ENCODE peak calls at places on chromosomes 11 and 22, in four cellular contexts. One of them, this sample, is unnamed.

GRCh38 chr11:133945087-133945974 is 11.4 kb downstream of the IGSF9B start:
- DNase-seq in HepG2: no peak
- DNase-seq in spleen: peak
- DNase-seq in sigmoid colon: peak
- DNase-seq in this sample: no peak

GRCh38 chr11:117716652-117717440 is 80.2 kb downstream of the DSCAML1 start:
- DNase-seq in HepG2: no peak
- DNase-seq in spleen: no peak
- DNase-seq in sigmoid colon: peak
- DNase-seq in this sample: no peak

GRCh38 chr11:1546536-1547466 is 25.3 kb downstream of the DUSP8 start:
- DNase-seq in HepG2: no peak
- DNase-seq in spleen: no peak
- DNase-seq in sigmoid colon: no peak
- DNase-seq in this sample: no peak

GRCh38 chr11:57567210-57567511 is 311 bp downstream of the UBE2L6 start:
- DNase-seq in HepG2: no peak
- DNase-seq in spleen: no peak
- DNase-seq in sigmoid colon: peak
- DNase-seq in this sample: no peak

GRCh38 chr11:27471588-27472397 is 797 bp downstream of the LGR4 start:
- DNase-seq in HepG2: no peak
- DNase-seq in spleen: peak
- DNase-seq in sigmoid colon: peak
- DNase-seq in this sample: peak

GRCh38 chr22:40418366-40419201 is 48.2 kb downstream of the SGSM3 start:
- DNase-seq in HepG2: no peak
- DNase-seq in spleen: peak
- DNase-seq in sigmoid colon: peak
- DNase-seq in this sample: peak

GRCh38 chr11:107648247-107648646 is 57.3 kb downstream of the ELMOD1 start:
- DNase-seq in HepG2: no peak
- DNase-seq in spleen: no peak
- DNase-seq in sigmoid colon: no peak
- DNase-seq in this sample: no peak

GRCh38 chr22:23152238-23153114 is 7.2 kb downstream of the RAB36 start:
- DNase-seq in HepG2: peak
- DNase-seq in spleen: peak
- DNase-seq in sigmoid colon: no peak
- DNase-seq in this sample: no peak

GRCh38 chr22:24433001-24433867 is 5.8 kb downstream of the ADORA2A start:
- DNase-seq in HepG2: no peak
- DNase-seq in spleen: peak
- DNase-seq in sigmoid colon: peak
- DNase-seq in this sample: no peak

GRCh38 chr11:81959341-81959740 is 774.3 kb downstream of the FAM181B start:
- DNase-seq in HepG2: no peak
- DNase-seq in spleen: no peak
- DNase-seq in sigmoid colon: no peak
- DNase-seq in this sample: no peak

GRCh38 chr11:116879789-116880402 is 42.5 kb upstream of the APOA1 start:
- DNase-seq in HepG2: peak
- DNase-seq in spleen: no peak
- DNase-seq in sigmoid colon: no peak
- DNase-seq in this sample: no peak

GRCh38 chr11:104060820-104061219 is 24.4 kb downstream of the DDI1 start:
- DNase-seq in HepG2: no peak
- DNase-seq in spleen: no peak
- DNase-seq in sigmoid colon: no peak
- DNase-seq in this sample: no peak

GRCh38 chr11:78417175-78417887 is at the start of gene GAB2:
- DNase-seq in HepG2: no peak
- DNase-seq in spleen: peak
- DNase-seq in sigmoid colon: no peak
- DNase-seq in this sample: no peak

GRCh38 chr11:134486704-134487103 is 74.7 kb upstream of the B3GAT1 start:
- DNase-seq in HepG2: no peak
- DNase-seq in spleen: no peak
- DNase-seq in sigmoid colon: no peak
- DNase-seq in this sample: no peak

GRCh38 chr11:94800394-94800793 is 32.2 kb downstream of the AMOTL1 start:
- DNase-seq in HepG2: no peak
- DNase-seq in spleen: no peak
- DNase-seq in sigmoid colon: peak
- DNase-seq in this sample: no peak

GRCh38 chr22:49042877-49043859 is 784.5 kb downstream of the BRD1 start:
- DNase-seq in HepG2: no peak
- DNase-seq in spleen: no peak
- DNase-seq in sigmoid colon: no peak
- DNase-seq in this sample: no peak

GRCh38 chr11:125435461-125436238 is 60.4 kb downstream of the FEZ1 start:
- DNase-seq in HepG2: no peak
- DNase-seq in spleen: no peak
- DNase-seq in sigmoid colon: no peak
- DNase-seq in this sample: no peak

GRCh38 chr11:111795333-111795985 is 29.3 kb upstream of the PPP2R1B start:
- DNase-seq in HepG2: peak
- DNase-seq in spleen: no peak
- DNase-seq in sigmoid colon: no peak
- DNase-seq in this sample: no peak

GRCh38 chr11:15258433-15259350 is 144.0 kb downstream of the INSC start:
- DNase-seq in HepG2: peak
- DNase-seq in spleen: no peak
- DNase-seq in sigmoid colon: no peak
- DNase-seq in this sample: no peak

GRCh38 chr11:43649921-43650320 is 30.6 kb upstream of the HSD17B12 start:
- DNase-seq in HepG2: no peak
- DNase-seq in spleen: no peak
- DNase-seq in sigmoid colon: no peak
- DNase-seq in this sample: no peak

GRCh38 chr11:118918128-118918685 is 7.5 kb downstream of the BCL9L start:
- DNase-seq in HepG2: peak
- DNase-seq in spleen: peak
- DNase-seq in sigmoid colon: peak
- DNase-seq in this sample: peak

GRCh38 chr11:44528103-44528502 is 37.4 kb upstream of the CD82 start:
- DNase-seq in HepG2: no peak
- DNase-seq in spleen: no peak
- DNase-seq in sigmoid colon: no peak
- DNase-seq in this sample: no peak

GRCh38 chr22:44819966-44820631 is 67.7 kb downstream of the ARHGAP8 start:
- DNase-seq in HepG2: no peak
- DNase-seq in spleen: peak
- DNase-seq in sigmoid colon: peak
- DNase-seq in this sample: no peak

GRCh38 chr11:20617346-20617745 is 17.9 kb downstream of the SLC6A5 start:
- DNase-seq in HepG2: no peak
- DNase-seq in spleen: no peak
- DNase-seq in sigmoid colon: no peak
- DNase-seq in this sample: no peak

GRCh38 chr22:19212302-19212870 is 33.9 kb upstream of the SLC25A1 start:
- DNase-seq in HepG2: no peak
- DNase-seq in spleen: no peak
- DNase-seq in sigmoid colon: no peak
- DNase-seq in this sample: no peak

GRCh38 chr11:1174441-1175370 is 17.0 kb downstream of the MUC5AC start:
- DNase-seq in HepG2: no peak
- DNase-seq in spleen: no peak
- DNase-seq in sigmoid colon: no peak
- DNase-seq in this sample: no peak

GRCh38 chr22:36405671-36406070 is 17.9 kb upstream of the MYH9 start:
- DNase-seq in HepG2: no peak
- DNase-seq in spleen: peak
- DNase-seq in sigmoid colon: no peak
- DNase-seq in this sample: no peak
- TF ChIP-seq POLR2AphosphoS5 in HepG2: no peak
- TF ChIP-seq POLR2AphosphoS5 in spleen: peak
- TF ChIP-seq POLR2AphosphoS5 in sigmoid colon: no peak
- TF ChIP-seq POLR2AphosphoS5 in this sample: no peak

DNA sequence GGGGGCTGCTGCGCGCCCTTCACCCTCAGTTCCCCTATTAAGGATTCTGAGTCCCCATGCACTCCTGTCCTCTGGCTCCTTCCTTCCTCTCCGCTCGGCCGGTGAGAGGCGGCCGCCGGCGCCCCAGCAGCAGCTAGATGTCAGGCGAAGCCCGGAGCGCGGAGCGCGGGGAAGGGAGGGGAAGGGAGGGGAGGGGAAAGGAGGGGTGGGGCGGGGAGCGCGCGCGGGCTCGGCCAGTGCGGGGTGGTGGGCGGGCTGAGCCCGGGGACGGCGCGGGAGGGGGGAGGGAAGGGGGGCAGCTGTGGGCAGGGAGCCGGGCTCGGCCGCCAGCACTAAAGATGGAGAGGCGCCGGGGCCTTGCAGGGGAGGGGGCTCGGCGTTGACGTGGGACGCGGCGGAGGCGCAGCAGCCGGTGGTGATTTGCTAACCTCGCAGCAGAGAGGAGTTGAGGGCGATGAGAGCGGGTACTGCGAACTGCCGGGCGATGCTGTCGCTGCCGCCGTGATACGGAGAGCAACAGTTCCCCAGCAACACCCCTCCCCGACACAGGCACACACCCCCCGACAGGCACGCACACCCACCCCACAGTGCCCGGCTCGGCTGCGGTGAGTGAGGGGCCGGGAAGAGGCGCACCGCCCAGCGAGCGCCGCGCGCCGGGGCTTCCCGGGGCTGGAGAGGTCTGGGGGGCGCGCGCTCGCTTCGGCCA is at the start of gene ZBTB16:
- DNase-seq in HepG2: no peak
- DNase-seq in spleen: peak
- DNase-seq in sigmoid colon: peak
- DNase-seq in this sample: peak
- TF ChIP-seq POLR2AphosphoS5 in HepG2: no peak
- TF ChIP-seq POLR2AphosphoS5 in spleen: peak
- TF ChIP-seq POLR2AphosphoS5 in sigmoid colon: peak
- TF ChIP-seq POLR2AphosphoS5 in this sample: peak

GRCh38 chr11:129846508-129847335 is 31.1 kb downstream of the TMEM45B start:
- DNase-seq in HepG2: peak
- DNase-seq in spleen: no peak
- DNase-seq in sigmoid colon: no peak
- DNase-seq in this sample: no peak
- TF ChIP-seq POLR2AphosphoS5 in HepG2: peak
- TF ChIP-seq POLR2AphosphoS5 in spleen: no peak
- TF ChIP-seq POLR2AphosphoS5 in sigmoid colon: no peak
- TF ChIP-seq POLR2AphosphoS5 in this sample: no peak

GRCh38 chr11:34758262-34758661 is 137.4 kb downstream of the EHF start:
- DNase-seq in HepG2: no peak
- DNase-seq in spleen: no peak
- DNase-seq in sigmoid colon: no peak
- DNase-seq in this sample: no peak
- TF ChIP-seq POLR2AphosphoS5 in HepG2: no peak
- TF ChIP-seq POLR2AphosphoS5 in spleen: no peak
- TF ChIP-seq POLR2AphosphoS5 in sigmoid colon: no peak
- TF ChIP-seq POLR2AphosphoS5 in this sample: no peak

GRCh38 chr11:8089791-8090510 is 8.9 kb downstream of the TUB start:
- DNase-seq in HepG2: no peak
- DNase-seq in spleen: peak
- DNase-seq in sigmoid colon: peak
- DNase-seq in this sample: peak
- TF ChIP-seq POLR2AphosphoS5 in HepG2: no peak
- TF ChIP-seq POLR2AphosphoS5 in spleen: no peak
- TF ChIP-seq POLR2AphosphoS5 in sigmoid colon: no peak
- TF ChIP-seq POLR2AphosphoS5 in this sample: no peak

GRCh38 chr11:22566293-22566692 is 59.3 kb downstream of the FANCF start:
- DNase-seq in HepG2: no peak
- DNase-seq in spleen: no peak
- DNase-seq in sigmoid colon: no peak
- DNase-seq in this sample: no peak

DNA sequence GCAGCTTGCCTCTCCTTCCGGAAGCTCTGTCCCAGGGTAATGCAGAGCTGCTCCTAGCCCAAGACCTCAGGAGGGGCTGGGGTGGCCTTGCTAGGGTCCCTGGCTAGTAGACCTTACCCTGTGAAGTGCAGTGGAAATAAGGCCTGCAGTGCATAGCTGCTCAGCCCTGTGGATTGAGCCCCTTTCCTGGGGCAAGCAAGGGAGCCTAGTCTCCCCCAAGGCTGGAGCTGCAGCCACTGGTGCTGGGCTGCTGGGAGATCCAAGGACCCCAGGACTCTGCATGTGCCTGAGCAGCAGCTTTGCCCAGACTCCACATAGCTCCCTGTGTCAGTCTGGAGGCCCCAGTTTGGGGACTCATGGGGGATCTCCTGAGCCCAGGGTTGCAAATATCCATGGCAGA is 57.9 kb downstream of the FANCF start:
- DNase-seq in HepG2: no peak
- DNase-seq in spleen: peak
- DNase-seq in sigmoid colon: no peak
- DNase-seq in this sample: no peak
- TF ChIP-seq POLR2AphosphoS5 in HepG2: no peak
- TF ChIP-seq POLR2AphosphoS5 in spleen: no peak
- TF ChIP-seq POLR2AphosphoS5 in sigmoid colon: no peak
- TF ChIP-seq POLR2AphosphoS5 in this sample: no peak

DNA sequence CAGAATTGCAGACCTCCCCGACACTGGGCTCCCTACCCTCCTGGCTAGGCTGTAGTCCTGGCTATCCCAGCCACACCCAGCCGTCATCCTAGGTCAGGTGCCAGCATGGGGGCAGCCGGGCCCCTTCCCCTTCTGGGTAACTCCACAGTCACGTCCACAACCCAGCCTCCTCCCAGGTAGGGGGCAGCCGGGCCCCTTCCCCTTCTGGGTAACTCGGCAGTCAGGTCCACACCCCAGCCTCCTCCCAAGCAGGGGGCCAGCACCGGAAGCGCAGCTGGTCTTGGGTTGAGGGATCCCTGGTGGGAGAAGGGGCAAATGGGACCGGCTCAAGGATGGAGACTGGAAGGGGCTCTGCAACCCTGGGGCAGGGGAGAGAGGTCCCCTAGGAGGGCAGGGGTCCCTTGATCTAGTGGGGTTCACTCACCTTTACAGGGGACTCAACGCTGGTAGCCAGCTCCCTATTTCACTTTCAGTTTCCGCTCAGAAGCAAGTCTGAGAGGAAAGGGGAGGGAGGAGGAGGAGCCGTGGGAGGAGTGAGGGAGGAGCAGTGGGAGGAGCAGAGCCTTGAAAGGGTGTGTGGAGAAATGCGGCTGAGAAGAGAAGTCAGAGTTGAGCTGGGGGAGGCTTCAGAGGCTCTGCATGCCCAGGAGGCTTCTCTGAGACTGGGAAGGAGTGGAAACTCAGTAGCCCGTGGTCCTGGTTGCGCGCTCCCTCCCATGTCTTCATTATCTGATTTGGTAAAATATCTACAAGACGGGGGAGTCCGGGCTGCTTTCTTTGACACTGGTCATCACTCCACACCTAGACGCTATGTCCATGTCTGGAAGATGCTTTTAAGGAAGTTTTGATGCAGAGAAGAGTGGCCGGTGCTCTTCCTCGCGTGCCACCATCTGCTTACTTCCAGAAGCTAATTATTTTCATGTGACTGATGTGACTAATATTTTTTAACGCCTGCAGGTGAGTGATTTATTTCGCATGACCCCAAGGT is at the start of gene TRIM21:
- DNase-seq in HepG2: peak
- DNase-seq in spleen: peak
- DNase-seq in sigmoid colon: peak
- DNase-seq in this sample: peak
- TF ChIP-seq POLR2AphosphoS5 in HepG2: peak
- TF ChIP-seq POLR2AphosphoS5 in spleen: peak
- TF ChIP-seq POLR2AphosphoS5 in sigmoid colon: peak
- TF ChIP-seq POLR2AphosphoS5 in this sample: no peak

GRCh38 chr11:66222358-66223149 is 45.9 kb upstream of the RAB1B start:
- DNase-seq in HepG2: peak
- DNase-seq in spleen: peak
- DNase-seq in sigmoid colon: peak
- DNase-seq in this sample: peak
- TF ChIP-seq POLR2AphosphoS5 in HepG2: no peak
- TF ChIP-seq POLR2AphosphoS5 in spleen: peak
- TF ChIP-seq POLR2AphosphoS5 in sigmoid colon: no peak
- TF ChIP-seq POLR2AphosphoS5 in this sample: peak